ENCODE peak calls at places on chromosomes 4 and X, in seven cellular contexts. N is K562, G is HepG2, E is SK-N-SH, I is HCT116, T is endothelial cell of umbilical vein, K is H1. Z is an unnamed sample.

GRCh38 chr4:80264825-80265224 is 1.6 kb upstream of the FGF5 start:
- DNase-seq in N (no peak), K (no peak), I (no peak), G (no peak), T (no peak), E (no peak), Z (no peak)

GRCh38 chrX:49101629-49101984 is 21.9 kb upstream of the WDR45 start:
- DNase-seq in I (no peak), K (no peak), N (peak), E (no peak), G (no peak), T (no peak), Z (no peak)

GRCh38 chrX:115560978-115561604 is at the start of gene PLS3:
- DNase-seq in N (no peak), G (peak), I (peak), K (peak), T (peak), E (peak), Z (no peak)

GRCh38 chr4:112119358-112119783 is 25.9 kb upstream of the FAM241A start:
- DNase-seq in I (no peak), E (no peak), K (no peak), G (no peak), T (no peak), N (no peak), Z (no peak)

GRCh38 chrX:10198254-10198653 is 41.5 kb downstream of the CLCN4 start:
- DNase-seq in T (no peak), N (no peak), K (no peak), G (no peak), I (no peak), E (no peak), Z (no peak)

GRCh38 chr4:118729287-118730286 is 44.4 kb downstream of the METTL14 start:
- DNase-seq in E (no peak), K (no peak), T (peak), G (peak), I (no peak), N (no peak), Z (no peak)

GRCh38 chrX:11480626-11481025 is 185.1 kb downstream of the ARHGAP6 start:
- DNase-seq in G (no peak), K (no peak), E (no peak), N (peak), T (peak), I (no peak), Z (no peak)

GRCh38 chr4:105192474-105192873 is 45.8 kb downstream of the TET2 start:
- DNase-seq in N (no peak), I (no peak), G (no peak), K (no peak), E (no peak), T (no peak), Z (no peak)

GRCh38 chr4:65028592-65028991 is 619.3 kb upstream of the TECRL start:
- DNase-seq in T (no peak), E (no peak), G (no peak), K (no peak), I (no peak), N (no peak), Z (no peak)

GRCh38 chrX:20693071-20693470 is 426.4 kb upstream of the RPS6KA3 start:
- DNase-seq in G (no peak), I (no peak), K (no peak), E (no peak), N (no peak), T (no peak), Z (no peak)

GRCh38 chrX:9241427-9241826 is 207.5 kb upstream of the FAM9B start:
- DNase-seq in E (no peak), G (no peak), K (no peak), N (no peak), I (no peak), T (no peak), Z (no peak)

GRCh38 chr4:20868108-20868507 is 167.8 kb downstream of the PACRGL start:
- DNase-seq in N (no peak), K (no peak), T (no peak), I (no peak), E (no peak), G (no peak), Z (no peak)

DNA sequence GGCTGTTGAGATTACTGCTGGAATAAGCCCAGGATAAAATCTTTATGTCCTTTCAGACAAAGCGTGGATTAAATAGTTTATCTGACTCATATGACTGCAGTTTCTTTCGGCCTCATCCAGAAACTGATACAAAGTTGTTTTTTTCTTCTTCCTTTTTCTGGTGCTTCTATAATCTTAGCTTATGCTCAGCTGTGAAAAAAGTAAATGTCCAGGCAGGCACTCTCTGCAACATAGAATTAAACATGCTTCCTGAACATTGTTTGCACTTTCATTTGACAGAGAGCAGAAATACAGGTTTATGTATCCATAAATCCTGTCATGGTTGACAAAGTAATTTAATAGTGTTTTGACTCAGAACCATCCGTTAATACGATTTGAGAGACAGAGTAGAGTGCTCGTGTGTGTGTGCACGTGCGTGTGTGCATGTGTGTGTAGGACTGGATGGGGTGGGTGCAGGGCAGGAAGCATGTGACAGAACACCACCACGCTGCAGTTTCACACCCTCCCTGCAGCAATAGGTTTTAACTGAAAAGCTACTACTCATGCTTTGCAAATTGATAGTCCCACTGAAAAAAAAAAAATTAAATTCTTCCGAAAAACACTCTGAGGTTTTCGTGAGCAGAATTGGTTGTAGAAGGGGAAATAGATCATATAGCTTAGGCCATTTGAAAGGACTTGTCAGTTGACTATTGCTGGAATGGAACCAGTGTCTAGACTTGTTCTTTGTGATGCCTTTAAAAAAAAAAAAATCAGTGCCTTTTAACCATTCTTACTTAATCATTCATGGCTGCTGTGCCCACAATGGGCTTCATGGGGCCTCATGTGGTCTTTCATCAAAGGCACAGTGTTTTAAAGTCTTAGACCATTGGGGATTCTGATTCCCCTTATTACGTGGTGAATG is 139.0 kb downstream of the AFF1 start:
- DNase-seq in E (peak), G (no peak), I (no peak), T (no peak), K (no peak), N (no peak), Z (no peak)
- TF ChIP-seq POLR2AphosphoS5 in E (no peak), G (no peak), I (no peak), T (no peak), K (no peak), N (no peak), Z (no peak)

GRCh38 chrX:45900751-45901150 is 644.5 kb downstream of the ZNF674 start:
- DNase-seq in G (no peak), T (no peak), E (no peak), I (no peak), K (no peak), N (no peak), Z (no peak)

GRCh38 chrX:45907776-45908175 is 637.4 kb downstream of the ZNF674 start:
- DNase-seq in E (no peak), T (no peak), I (no peak), K (no peak), N (no peak), G (no peak), Z (no peak)

DNA sequence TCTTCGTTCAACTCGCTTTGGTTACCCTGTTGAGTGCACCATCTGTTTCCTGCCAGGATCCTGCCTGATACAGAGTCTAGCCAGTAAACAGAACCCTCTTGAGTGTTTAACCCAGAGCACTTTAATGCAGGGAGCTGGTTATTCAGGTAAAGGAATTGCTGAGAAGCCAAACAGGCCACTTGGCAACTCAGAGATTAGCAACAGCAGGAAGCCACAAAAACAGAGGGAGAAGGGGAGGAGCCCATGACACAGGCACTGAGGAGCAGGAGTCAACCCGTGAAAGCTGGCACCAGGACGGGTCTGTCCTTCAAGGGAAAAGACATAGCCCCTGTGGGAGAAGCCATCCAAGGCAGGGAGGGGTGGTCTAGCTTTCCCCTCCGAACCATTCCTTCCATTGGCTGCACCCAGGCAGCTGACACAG is 641.4 kb downstream of the ZNF674 start:
- DNase-seq in N (no peak), E (no peak), G (no peak), T (peak), K (no peak), I (no peak), Z (no peak)
- H3K9ac ChIP-seq in N (no peak), E (no peak), G (no peak), T (no peak), K (no peak), I (no peak), Z (no peak)

DNA sequence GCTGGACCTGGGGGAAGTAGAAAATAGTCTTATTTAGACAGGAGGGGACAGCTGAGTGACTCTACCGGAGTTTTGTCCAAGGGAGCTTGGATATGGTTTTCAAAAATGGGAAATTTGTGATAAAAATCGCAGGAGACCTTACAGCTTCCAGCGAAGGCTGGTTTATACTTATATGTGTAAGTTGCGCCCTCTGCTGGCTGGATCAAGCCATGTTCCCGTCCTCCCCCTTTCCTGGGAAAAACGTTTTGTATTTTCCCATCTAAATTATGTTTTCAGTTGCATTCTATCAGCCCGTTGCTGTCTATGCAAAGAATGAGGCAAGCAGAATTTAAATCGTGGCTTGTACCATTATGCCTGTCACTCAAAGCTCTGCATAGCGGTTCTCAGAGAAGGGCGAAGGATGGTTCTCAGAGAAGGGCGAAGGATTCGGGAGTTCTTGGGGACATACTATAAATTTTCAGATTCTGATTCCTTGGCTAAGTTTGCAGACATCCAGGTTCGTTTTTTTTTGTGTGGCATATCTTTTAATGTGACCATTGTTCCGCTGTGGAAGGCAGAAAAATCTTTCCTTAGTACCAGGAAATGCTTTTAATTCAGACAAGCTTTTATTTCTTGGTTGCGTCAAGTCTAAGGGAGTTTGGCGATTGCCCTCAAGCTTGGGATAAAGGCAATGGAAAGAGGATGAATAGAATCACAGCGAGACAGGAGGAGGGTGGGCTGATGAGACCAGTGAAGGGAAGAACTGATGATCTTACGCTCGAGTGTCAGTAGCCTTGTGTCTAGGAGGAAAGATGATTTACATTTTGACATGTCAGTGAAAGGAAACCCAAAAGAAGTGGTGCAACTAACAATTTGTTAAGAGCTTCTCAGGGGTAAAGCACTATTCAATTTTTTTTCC is 128.5 kb upstream of the ARX start:
- DNase-seq in I (peak), N (peak), K (no peak), T (peak), G (peak), E (peak), Z (peak)
- TF ChIP-seq POLR2AphosphoS5 in I (no peak), N (no peak), K (no peak), T (no peak), G (no peak), E (no peak), Z (no peak)

GRCh38 chr4:157223446-157223845 is 2.9 kb downstream of the GRIA2 start:
- DNase-seq in T (no peak), G (no peak), E (no peak), K (no peak), I (no peak), N (no peak), Z (no peak)

GRCh38 chr4:157222764-157223145 is 2.2 kb downstream of the GRIA2 start:
- DNase-seq in T (peak), K (no peak), N (no peak), E (peak), I (no peak), G (no peak), Z (no peak)

GRCh38 chr4:157226035-157226434 is 5.5 kb downstream of the GRIA2 start:
- DNase-seq in E (no peak), I (no peak), N (no peak), T (no peak), K (no peak), G (no peak), Z (no peak)

GRCh38 chr4:157225096-157225495 is 4.6 kb downstream of the GRIA2 start:
- DNase-seq in I (no peak), E (no peak), N (no peak), G (no peak), K (no peak), T (no peak), Z (no peak)

GRCh38 chr4:157226601-157227000 is 6.1 kb downstream of the GRIA2 start:
- DNase-seq in K (no peak), I (no peak), N (no peak), T (no peak), G (no peak), E (no peak), Z (no peak)
- H3K9ac ChIP-seq in K (no peak), I (no peak), N (no peak), T (no peak), G (no peak), E (no peak), Z (no peak)

GRCh38 chrX:134074151-134074550 is 88.8 kb upstream of the GPC3 start:
- DNase-seq in T (no peak), E (no peak), K (no peak), I (no peak), N (no peak), G (peak), Z (no peak)

DNA sequence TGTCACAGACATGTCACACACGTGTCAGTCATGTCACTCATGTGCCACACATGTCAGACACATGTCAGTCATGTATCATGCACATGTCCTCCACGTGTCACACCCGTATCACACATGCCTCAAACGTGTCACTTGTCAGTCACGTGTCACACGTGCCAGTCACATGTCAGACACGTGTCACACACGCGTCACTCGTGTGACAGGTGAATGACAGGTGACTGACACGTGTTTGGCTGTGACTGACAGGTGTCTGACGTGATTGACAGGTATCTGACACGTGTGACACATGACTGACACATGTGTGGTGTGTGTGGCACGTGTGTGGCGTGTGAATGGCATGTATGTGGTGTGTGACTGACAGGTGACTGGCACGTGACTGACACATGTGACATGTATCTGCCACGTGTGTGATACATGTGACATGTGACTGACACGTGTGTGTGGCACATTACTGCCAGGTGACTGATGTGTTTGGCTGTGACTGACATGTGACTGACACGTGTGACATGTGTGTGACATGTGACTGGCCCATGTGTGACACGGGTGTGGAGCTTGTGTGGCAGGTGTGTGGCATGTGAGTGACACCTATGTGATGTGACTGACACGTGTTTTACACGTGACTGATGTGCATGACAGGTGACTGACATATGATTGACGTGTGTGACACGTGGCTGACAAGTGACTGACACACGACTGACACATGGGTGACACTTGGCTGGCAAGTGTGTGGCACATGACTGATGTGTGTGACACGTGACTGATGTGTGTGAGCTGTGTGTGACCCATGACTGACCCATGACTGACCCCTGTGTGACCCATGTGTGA is 90.7 kb upstream of the GPC3 start:
- DNase-seq in K (no peak), G (no peak), E (no peak), I (no peak), T (no peak), N (no peak), Z (no peak)
- TF ChIP-seq POLR2AphosphoS5 in K (no peak), G (no peak), E (no peak), I (no peak), T (no peak), N (no peak), Z (no peak)

GRCh38 chrX:136779346-136779781 is 1.4 kb downstream of the ARHGEF6 start:
- DNase-seq in K (no peak), E (no peak), N (no peak), T (no peak), I (no peak), G (no peak), Z (no peak)

GRCh38 chrX:136781180-136781797 is 557 bp upstream of the ARHGEF6 start:
- DNase-seq in I (no peak), E (no peak), G (no peak), T (peak), K (no peak), N (no peak), Z (no peak)

GRCh38 chrX:136778914-136779313 is 1.8 kb downstream of the ARHGEF6 start:
- DNase-seq in N (no peak), K (no peak), I (no peak), G (no peak), T (no peak), E (no peak), Z (no peak)

GRCh38 chrX:136780738-136781137 is at the start of gene ARHGEF6:
- DNase-seq in G (no peak), E (no peak), N (no peak), T (no peak), K (no peak), I (no peak), Z (no peak)

DNA sequence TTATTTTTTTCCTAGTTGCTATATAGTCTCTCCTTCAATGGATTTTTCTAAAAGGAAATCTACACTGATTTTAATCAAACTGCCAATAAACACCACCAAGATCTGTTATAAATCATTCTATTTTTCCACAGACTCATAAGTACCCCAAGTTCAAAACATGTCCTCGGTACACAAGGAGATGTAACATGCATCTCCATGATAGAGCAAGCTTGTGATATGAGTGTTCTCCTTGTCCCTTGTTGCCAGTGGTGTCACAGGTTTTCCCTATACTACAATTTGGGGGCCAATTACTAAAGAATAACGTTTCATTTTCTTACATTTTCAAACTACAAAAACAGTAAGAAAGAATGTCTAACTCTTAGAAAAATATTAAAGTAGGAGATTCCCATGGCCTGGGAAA is 491 bp downstream of the ARHGEF6 start:
- DNase-seq in N (no peak), T (no peak), G (no peak), K (no peak), E (no peak), I (no peak), Z (no peak)
- H3K9ac ChIP-seq in N (no peak), T (no peak), G (no peak), K (no peak), E (no peak), I (no peak), Z (peak)

DNA sequence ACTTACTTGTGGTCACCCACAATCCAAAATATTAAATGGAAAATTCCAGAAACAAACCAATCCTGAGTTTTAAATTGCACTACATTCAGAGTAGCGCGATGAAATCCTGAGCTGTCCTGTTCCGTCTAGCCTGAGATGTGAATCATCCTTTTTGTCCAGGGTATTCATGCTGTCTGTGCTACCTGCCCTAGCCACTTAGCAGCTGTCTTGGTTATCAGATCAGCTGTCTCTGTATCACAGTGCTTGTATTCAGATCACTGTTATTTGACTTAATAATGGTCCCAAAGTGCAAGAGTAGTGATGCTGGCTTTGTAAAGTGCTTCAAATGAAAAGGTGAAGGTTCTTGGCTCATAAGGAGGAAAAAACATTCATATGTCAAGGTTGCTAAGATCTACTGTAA is 983.9 kb upstream of the GRID2 start:
- DNase-seq in K (no peak), I (no peak), N (no peak), E (no peak), T (no peak), G (no peak), Z (no peak)
- TF ChIP-seq POLR2AphosphoS5 in K (no peak), I (no peak), N (no peak), E (no peak), T (no peak), G (no peak), Z (no peak)

DNA sequence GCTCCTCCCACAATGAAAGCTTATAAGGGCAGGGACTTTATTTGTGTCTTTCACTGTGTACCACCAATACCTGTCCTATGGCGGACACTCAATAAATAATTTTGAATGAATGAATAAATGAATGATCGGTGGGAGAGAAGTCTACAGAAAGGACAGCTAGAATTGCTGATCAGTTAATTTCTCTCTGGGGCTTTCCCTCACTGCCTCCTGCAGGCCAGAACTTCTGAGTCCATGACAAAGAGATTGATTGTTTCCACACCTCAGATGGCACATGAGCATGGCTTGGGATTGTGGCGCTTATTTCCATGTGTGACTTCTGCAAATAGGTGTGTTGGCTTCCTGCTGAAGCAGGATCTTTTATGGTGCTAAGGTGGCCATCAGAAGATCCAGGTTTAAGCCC is 6.3 kb downstream of the FAM47E start:
- DNase-seq in I (no peak), N (no peak), K (no peak), T (no peak), G (no peak), E (no peak), Z (no peak)
- H3K9ac ChIP-seq in I (no peak), N (no peak), K (no peak), T (no peak), G (no peak), E (no peak), Z (no peak)